ENCODE peak calls at places on chromosome 7, in five cellular contexts. P, O, C, W and R are unnamed samples.

GRCh38 chr7:137820677-137821420 is 25.9 kb downstream of the DGKI start:
- DNase-seq in P (peak; percentile 59), O (no peak), C (no peak), W (no peak), R (no peak)

GRCh38 chr7:68692511-68692910 is 905.8 kb upstream of the AUTS2 start:
- DNase-seq in P (no peak), O (no peak), C (no peak), W (no peak), R (no peak)

GRCh38 chr7:149414745-149415390 is 46.0 kb downstream of the ZNF777 start:
- DNase-seq in P (peak; percentile 98), O (no peak), C (no peak), W (no peak), R (no peak)

GRCh38 chr7:92221766-92222165 is 23.9 kb downstream of the KRIT1 start:
- DNase-seq in P (no peak), O (no peak), C (no peak), W (no peak), R (no peak)

GRCh38 chr7:91880016-91880412 is 488 bp downstream of the MTERF1 start:
- DNase-seq in P (no peak), O (no peak), C (no peak), W (peak; percentile 9), R (no peak)

GRCh38 chr7:45712872-45713668 is 138.9 kb downstream of the ADCY1 start:
- DNase-seq in P (no peak), O (no peak), C (no peak), W (no peak), R (no peak)

GRCh38 chr7:138750473-138750872 is 47.3 kb upstream of the TMEM213 start:
- DNase-seq in P (no peak), O (no peak), C (no peak), W (no peak), R (no peak)

GRCh38 chr7:34928560-34928959 is 108.7 kb downstream of the DPY19L1 start:
- DNase-seq in P (no peak), O (no peak), C (no peak), W (no peak), R (no peak)

GRCh38 chr7:115449689-115450088 is 527.8 kb downstream of the MDFIC start:
- DNase-seq in P (no peak), O (no peak), C (no peak), W (no peak), R (no peak)

GRCh38 chr7:105788816-105789349 is 87.5 kb downstream of the ATXN7L1 start:
- DNase-seq in P (no peak), O (no peak), C (no peak), W (no peak), R (no peak)

GRCh38 chr7:5824297-5824610 is 42.8 kb upstream of the RNF216 start:
- DNase-seq in P (no peak), O (no peak), C (peak; percentile 6), W (no peak), R (no peak)

GRCh38 chr7:18693401-18693800 is 197.9 kb downstream of the HDAC9 start:
- DNase-seq in P (no peak), O (peak; percentile 16), C (no peak), W (no peak), R (no peak)

GRCh38 chr7:37342665-37343471 is 105.8 kb downstream of the ELMO1 start:
- DNase-seq in P (no peak), O (no peak), C (no peak), W (no peak), R (peak; percentile 69)

GRCh38 chr7:98022531-98022930 is 32.5 kb upstream of the OCM2 start:
- DNase-seq in P (no peak), O (no peak), C (no peak), W (no peak), R (no peak)

GRCh38 chr7:506391-506831 is 13.2 kb downstream of the PDGFA start:
- DNase-seq in P (no peak), O (no peak), C (no peak), W (no peak), R (no peak)

GRCh38 chr7:74119831-74120230 is 36.2 kb downstream of the LIMK1 start:
- DNase-seq in P (no peak), O (no peak), C (no peak), W (no peak), R (no peak)

GRCh38 chr7:98054585-98054984 is 52.1 kb upstream of the LMTK2 start:
- DNase-seq in P (no peak), O (no peak), C (no peak), W (no peak), R (no peak)

GRCh38 chr7:132029369-132030160 is 473.1 kb upstream of the PODXL start:
- DNase-seq in P (no peak), O (no peak), C (no peak), W (no peak), R (no peak)

GRCh38 chr7:42107484-42107883 is 129.5 kb downstream of the GLI3 start:
- DNase-seq in P (no peak), O (no peak), C (no peak), W (no peak), R (no peak)

GRCh38 chr7:21542891-21543527 is at the start of gene DNAH11:
- DNase-seq in P (peak; percentile 88), O (no peak), C (peak; percentile 45), W (no peak), R (no peak)

GRCh38 chr7:107694395-107694794 is 33.8 kb downstream of the SLC26A4 start:
- DNase-seq in P (no peak), O (no peak), C (no peak), W (no peak), R (no peak)

DNA sequence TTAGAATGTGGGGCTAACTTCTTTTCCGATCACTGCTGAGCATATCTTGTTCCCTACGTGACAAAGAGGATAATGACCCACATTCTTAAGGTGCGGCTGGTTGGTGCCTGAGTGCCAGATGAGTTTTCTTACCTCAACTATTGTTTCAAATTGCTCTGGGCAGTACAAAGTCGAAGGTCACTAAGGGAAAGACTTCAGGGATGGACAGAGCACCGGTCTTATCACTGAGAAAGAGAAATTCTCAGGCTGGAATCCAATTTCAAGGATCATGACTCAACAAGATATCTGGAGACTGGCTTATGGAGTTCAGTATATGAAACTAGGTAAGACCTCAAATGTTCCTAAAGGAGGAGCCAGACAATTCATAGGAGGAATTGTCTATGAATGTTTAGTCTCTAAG is 780.3 kb downstream of the SUGCT start:
- DNase-seq in P (no peak), O (no peak), C (no peak), W (no peak), R (no peak)
- TF ChIP-seq SRF in P (no peak), O (no peak), C (no peak), W (no peak), R (no peak)

DNA sequence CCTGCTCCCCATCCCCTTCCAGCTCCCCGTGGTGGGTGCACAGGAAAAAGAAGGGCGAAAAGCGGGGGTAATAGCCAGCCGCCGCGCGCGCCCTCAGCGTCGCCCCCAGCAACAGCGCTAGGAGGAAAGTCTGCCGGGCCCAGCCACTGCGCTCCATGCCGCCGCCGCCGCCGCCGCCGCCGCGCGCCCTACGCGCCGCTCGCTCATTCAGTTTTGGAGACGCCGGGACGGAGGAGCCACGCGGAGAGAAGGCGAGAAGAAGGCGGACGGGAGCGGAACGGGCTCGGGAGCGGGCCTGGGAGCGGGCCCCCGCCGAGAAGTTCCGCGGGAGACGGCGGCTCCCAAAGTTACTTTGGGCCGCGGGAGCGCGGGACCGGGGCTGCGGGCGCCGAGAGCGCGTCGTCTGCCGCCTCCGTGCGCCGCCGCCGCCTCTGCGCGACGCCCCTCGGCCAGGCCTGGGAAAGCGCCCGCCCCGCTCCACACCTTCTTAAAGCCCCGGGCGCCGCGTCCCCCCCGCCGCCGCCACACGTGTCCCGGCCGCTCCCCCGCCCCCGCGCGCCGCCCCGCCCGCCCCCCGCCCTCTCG is at the start of gene RELN:
- DNase-seq in P (peak; percentile 74), O (no peak), C (peak; percentile 89), W (peak; percentile 48), R (no peak)
- TF ChIP-seq SRF in P (no peak), O (no peak), C (no peak), W (no peak), R (no peak)

GRCh38 chr7:47314728-47315601 is 266.9 kb downstream of the TNS3 start:
- DNase-seq in P (peak; percentile 52), O (no peak), C (no peak), W (no peak), R (no peak)

GRCh38 chr7:47317537-47317936 is 264.4 kb downstream of the TNS3 start:
- DNase-seq in P (peak; percentile 10), O (no peak), C (no peak), W (no peak), R (no peak)

GRCh38 chr7:47322731-47323130 is 259.2 kb downstream of the TNS3 start:
- DNase-seq in P (peak; percentile 29), O (no peak), C (no peak), W (no peak), R (no peak)

GRCh38 chr7:47320296-47320695 is 261.6 kb downstream of the TNS3 start:
- DNase-seq in P (peak; percentile 19), O (no peak), C (no peak), W (no peak), R (no peak)

DNA sequence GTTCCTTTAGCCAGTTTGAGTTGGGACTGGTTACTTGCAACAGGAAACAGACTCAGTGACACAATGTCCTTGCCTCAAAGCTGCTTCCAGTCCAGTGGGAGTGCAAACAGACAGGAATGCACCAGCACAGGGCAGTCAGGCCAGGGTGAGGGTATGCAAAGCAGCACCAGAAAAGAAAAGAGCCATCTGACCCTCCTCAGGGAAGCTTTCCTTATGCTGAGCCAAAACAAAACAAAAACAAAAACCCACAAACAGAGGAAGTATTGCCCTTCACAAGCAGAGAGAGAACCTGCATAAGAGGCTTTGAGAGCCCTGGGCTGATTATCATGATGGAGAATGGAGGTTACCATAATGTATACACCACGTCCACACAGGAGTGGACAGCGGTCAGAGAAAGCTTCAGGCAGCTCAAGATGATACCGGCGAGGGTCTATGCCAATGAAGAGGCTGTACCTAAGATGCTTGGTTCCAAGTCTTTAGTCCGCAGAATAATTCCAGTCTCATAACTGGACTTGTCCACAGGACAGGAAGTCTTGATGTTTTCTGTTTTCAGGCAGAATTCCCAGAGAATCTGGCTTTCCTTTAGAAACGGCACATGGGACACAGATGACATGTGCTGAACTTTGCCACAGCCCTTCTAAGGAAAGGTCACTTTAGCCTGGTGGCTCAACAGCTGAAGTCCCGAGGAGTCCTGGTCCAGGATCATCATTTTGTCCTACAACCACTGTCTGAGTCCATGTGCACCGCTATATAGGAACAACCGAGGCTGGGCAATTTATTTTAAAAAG is 263.3 kb downstream of the TNS3 start:
- DNase-seq in P (peak; percentile 13), O (no peak), C (no peak), W (no peak), R (peak; percentile 9)
- TF ChIP-seq SRF in P (no peak), O (no peak), C (no peak), W (no peak), R (no peak)

DNA sequence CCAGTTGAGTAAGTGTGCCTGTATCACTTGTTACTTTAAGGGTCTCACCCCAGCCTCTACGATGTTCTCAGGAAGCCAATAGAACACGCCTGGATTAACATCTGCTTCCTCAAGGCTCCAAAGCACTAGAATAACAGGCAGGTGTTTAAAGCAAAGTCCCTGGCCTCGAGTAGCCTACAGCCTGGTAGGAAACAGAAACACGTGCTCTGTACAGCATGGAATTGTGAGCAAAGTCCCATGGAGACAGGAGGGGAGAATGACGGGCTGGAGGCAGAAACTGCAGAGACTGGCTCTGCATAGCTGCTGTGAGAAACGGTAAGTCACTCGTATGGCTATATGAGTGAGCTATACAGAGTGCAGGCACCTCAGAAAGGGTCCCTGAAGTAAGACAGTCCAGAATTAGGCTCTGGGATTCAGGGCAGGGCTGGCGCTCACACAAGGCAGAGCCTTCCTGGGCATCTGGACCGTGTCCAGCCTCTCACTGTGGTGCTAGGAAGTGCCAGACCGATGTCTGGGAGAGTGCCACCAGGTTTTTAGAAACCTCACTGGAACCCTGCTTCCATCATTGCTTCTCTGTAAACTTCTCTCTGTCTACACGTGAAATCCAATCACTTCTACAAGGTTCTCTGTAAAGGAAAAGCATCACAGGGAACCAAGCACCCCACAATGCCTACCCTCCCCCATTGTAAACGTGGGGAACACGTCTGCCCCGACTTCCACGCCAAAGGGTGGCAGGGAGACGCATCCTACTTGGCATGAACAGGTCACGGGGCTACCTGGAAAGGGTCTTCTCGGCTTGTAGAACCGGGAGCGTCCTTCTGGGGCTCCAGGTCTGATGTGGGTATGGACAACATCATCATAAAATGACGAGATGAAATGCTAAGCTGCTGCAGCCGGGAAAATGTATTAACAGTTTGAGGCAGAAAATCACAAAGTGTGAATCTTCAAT is 38.7 kb upstream of the SHH start:
- DNase-seq in P (no peak), O (no peak), C (no peak), W (no peak), R (no peak)
- TF ChIP-seq SRF in P (no peak), O (no peak), C (no peak), W (no peak), R (no peak)